ENCODE peak calls at places on chromosomes 13 and 19, in ten cellular contexts. C, Z, X, Q, N, L, P, V, I and J are unnamed samples.

GRCh38 chr19:8093740-8094139 is 41.2 kb downstream of the CCL25 start:
- DNase-seq in C (no peak), Z (no peak), X (no peak), Q (no peak), N (no peak), L (no peak), P (no peak), V (no peak), I (no peak), J (no peak)

GRCh38 chr19:6516659-6517291 is 14.1 kb upstream of the TNFSF9 start:
- DNase-seq in C (peak; percentile 82), Z (peak; percentile 96), X (no peak), Q (peak; percentile 76), N (peak; percentile 96), L (peak; percentile 90), P (peak; percentile 85), V (peak; percentile 95), I (peak; percentile 76), J (peak; percentile 72)

GRCh38 chr19:40718774-40719391 is 2.0 kb downstream of the ITPKC start:
- DNase-seq in C (no peak), Z (peak; percentile 61), X (no peak), Q (peak; percentile 28), N (peak; percentile 44), L (no peak), P (peak; percentile 95), V (no peak), I (no peak), J (peak; percentile 55)

GRCh38 chr19:52190679-52191293 is 934 bp downstream of the PPP2R1A start:
- DNase-seq in C (no peak), Z (no peak), X (peak; percentile 7), Q (peak; percentile 56), N (peak; percentile 27), L (no peak), P (no peak), V (peak; percentile 2), I (no peak), J (no peak)

GRCh38 chr19:16026131-16026530 is 50.2 kb upstream of the TPM4 start:
- DNase-seq in C (no peak), Z (no peak), X (no peak), Q (no peak), N (no peak), L (no peak), P (no peak), V (no peak), I (no peak), J (no peak)

GRCh38 chr13:70424928-70425327 is 316.7 kb upstream of the KLHL1 start:
- DNase-seq in C (no peak), Z (no peak), X (no peak), Q (no peak), N (no peak), L (no peak), P (peak; percentile 34), V (no peak), I (no peak), J (no peak)

GRCh38 chr13:46041335-46041934 is 11.1 kb downstream of the ZC3H13 start:
- DNase-seq in C (no peak), Z (no peak), X (no peak), Q (no peak), N (no peak), L (no peak), P (no peak), V (no peak), I (no peak), J (no peak)

GRCh38 chr19:29686285-29686805 is 21.1 kb downstream of the PLEKHF1 start:
- DNase-seq in C (no peak), Z (no peak), X (no peak), Q (no peak), N (no peak), L (no peak), P (no peak), V (no peak), I (no peak), J (no peak)

GRCh38 chr19:1132625-1133383 is 29.0 kb downstream of the GPX4 start:
- DNase-seq in C (no peak), Z (no peak), X (no peak), Q (no peak), N (peak; percentile 58), L (no peak), P (no peak), V (no peak), I (no peak), J (no peak)

GRCh38 chr19:23440791-23441190 is 45.5 kb upstream of the ZNF91 start:
- DNase-seq in C (no peak), Z (no peak), X (no peak), Q (peak; percentile 10), N (peak; percentile 12), L (no peak), P (peak; percentile 70), V (no peak), I (no peak), J (no peak)

GRCh38 chr13:76868451-76868850 is 17.8 kb downstream of the KCTD12 start:
- DNase-seq in C (no peak), Z (no peak), X (no peak), Q (no peak), N (no peak), L (no peak), P (no peak), V (no peak), I (no peak), J (no peak)

GRCh38 chr19:49114630-49115363 is 627 bp downstream of the LIN7B start:
- DNase-seq in C (no peak), Z (peak; percentile 90), X (no peak), Q (peak; percentile 31), N (peak; percentile 66), L (peak; percentile 27), P (peak; percentile 59), V (peak; percentile 57), I (no peak), J (peak; percentile 55)

GRCh38 chr19:55777528-55777927 is 8.6 kb downstream of the RFPL4AL1 start:
- DNase-seq in C (no peak), Z (no peak), X (no peak), Q (peak; percentile 5), N (peak; percentile 9), L (no peak), P (peak; percentile 6), V (no peak), I (no peak), J (no peak)

GRCh38 chr13:31767175-31767900 is 28.0 kb downstream of the RXFP2 start:
- DNase-seq in C (peak; percentile 41), Z (no peak), X (peak; percentile 97), Q (peak; percentile 84), N (no peak), L (no peak), P (no peak), V (no peak), I (no peak), J (no peak)

GRCh38 chr13:22940736-22941135 is 240.0 kb upstream of the SGCG start:
- DNase-seq in C (no peak), Z (no peak), X (no peak), Q (no peak), N (no peak), L (no peak), P (no peak), V (no peak), I (no peak), J (no peak)